ENCODE peak calls at places on chromosomes 11 and 22, in ten cellular contexts. T is A549, O is sigmoid colon, B is thyroid gland, N is transverse colon, G is GM12891, A is Peyer's patch, I is H1, Q is ovary, J is adrenal gland. L is an unnamed sample.

GRCh38 chr22:25564979-25565677 is 653 bp downstream of the GRK3 start:
- DNase-seq in I (peak; percentile 83), B (peak; percentile 43), N (peak; percentile 17), Q (peak; percentile 59), G (no peak), J (peak; percentile 39), T (peak; percentile 3), O (peak; percentile 70), A (peak; percentile 51), L (peak; percentile 62)

GRCh38 chr11:35747638-35748037 is 85.1 kb downstream of the TRIM44 start:
- DNase-seq in O (no peak), A (no peak), Q (no peak), T (no peak), I (no peak), B (no peak), J (no peak), G (no peak), N (no peak), L (no peak)

GRCh38 chr22:20533879-20534265 is 26.5 kb downstream of the MED15 start:
- DNase-seq in J (no peak), G (no peak), A (no peak), O (no peak), I (no peak), N (no peak), Q (no peak), B (no peak), T (no peak), L (no peak)

GRCh38 chr22:27903805-27904473 is 15.1 kb downstream of the PITPNB start:
- DNase-seq in I (no peak), O (no peak), G (no peak), J (no peak), Q (no peak), T (no peak), N (no peak), A (no peak), B (no peak), L (no peak)

GRCh38 chr11:119993732-119994131 is 144.2 kb downstream of the TRIM29 start:
- DNase-seq in J (no peak), N (peak; percentile 30), A (no peak), O (no peak), Q (no peak), B (no peak), T (no peak), G (no peak), I (no peak), L (no peak)

GRCh38 chr11:102047305-102047924 is at the start of gene CFAP300:
- DNase-seq in N (peak; percentile 85), I (peak; percentile 85), G (peak; percentile 24), J (peak; percentile 92), T (peak; percentile 86), O (peak; percentile 94), A (peak; percentile 23), Q (peak; percentile 95), B (peak; percentile 77), L (peak; percentile 4)

GRCh38 chr22:41578818-41579217 is 10.8 kb downstream of the PMM1 start:
- DNase-seq in O (no peak), N (no peak), J (no peak), G (no peak), Q (no peak), T (no peak), B (no peak), A (no peak), I (no peak), L (no peak)

GRCh38 chr22:43262990-43263644 is 76.2 kb upstream of the TTLL12 start:
- DNase-seq in O (no peak), A (peak; percentile 34), I (no peak), N (peak; percentile 33), T (no peak), J (no peak), B (no peak), Q (no peak), G (peak; percentile 57), L (peak; percentile 42)

GRCh38 chr22:17942721-17943120 is 81.6 kb downstream of the MICAL3 start:
- DNase-seq in G (no peak), N (no peak), B (no peak), Q (no peak), O (no peak), T (no peak), J (no peak), A (no peak), I (no peak), L (no peak)

GRCh38 chr22:17944205-17944725 is 80.1 kb downstream of the MICAL3 start:
- DNase-seq in A (no peak), J (no peak), O (no peak), T (no peak), I (no peak), G (no peak), Q (no peak), N (no peak), B (no peak), L (no peak)

GRCh38 chr22:17945156-17945850 is 79.1 kb downstream of the MICAL3 start:
- DNase-seq in J (peak; percentile 41), B (no peak), N (no peak), Q (no peak), I (no peak), G (no peak), O (no peak), A (no peak), T (no peak), L (no peak)

GRCh38 chr22:17941501-17942406 is 82.6 kb downstream of the MICAL3 start:
- DNase-seq in T (no peak), G (no peak), Q (no peak), A (no peak), O (no peak), B (peak; percentile 82), N (no peak), J (no peak), I (no peak), L (no peak)

DNA sequence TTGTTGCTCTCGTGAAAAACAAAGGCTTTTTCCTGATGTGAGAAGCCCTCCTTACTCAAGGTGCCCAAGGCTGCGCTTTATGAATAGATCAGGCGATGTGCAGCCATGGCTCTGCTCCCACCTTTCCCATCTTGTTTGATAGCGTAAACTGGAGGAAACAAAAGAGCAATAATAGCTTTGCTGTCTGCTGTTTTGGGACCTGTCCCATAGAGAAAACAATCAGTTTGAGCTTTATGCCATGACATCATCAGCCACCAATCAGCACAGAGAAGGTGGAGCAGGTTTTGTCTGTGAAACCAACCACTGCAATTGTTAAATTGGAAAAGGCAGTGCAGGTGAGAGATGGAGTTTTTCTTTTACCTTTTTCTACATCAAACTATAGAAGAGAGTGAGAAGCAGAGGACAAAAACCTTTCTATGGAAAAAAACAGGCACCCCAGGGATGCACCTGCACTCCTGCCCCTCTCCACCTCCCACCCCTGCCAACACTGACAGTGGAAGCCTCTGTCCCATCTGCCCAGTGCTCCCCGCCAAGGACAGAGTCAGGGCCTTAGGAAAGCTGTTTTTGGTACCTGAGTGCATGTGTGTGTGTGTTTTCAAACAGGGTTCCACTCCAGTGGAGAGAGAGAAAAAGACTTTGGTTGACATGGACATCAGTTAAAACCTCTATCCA is 80.7 kb downstream of the MICAL3 start:
- DNase-seq in A (no peak), G (no peak), Q (no peak), J (no peak), O (no peak), B (no peak), I (no peak), T (no peak), N (no peak), L (no peak)
- TF ChIP-seq POLR2A in A (no peak), G (no peak), Q (no peak), J (no peak), O (no peak), B (no peak), I (no peak), T (no peak), N (no peak), L (no peak)

GRCh38 chr11:62544521-62545436 is 1.8 kb downstream of the AHNAK start:
- DNase-seq in G (no peak), Q (no peak), N (peak; percentile 68), O (peak; percentile 69), B (no peak), I (no peak), A (peak; percentile 39), T (peak; percentile 49), J (no peak), L (peak; percentile 38)

GRCh38 chr11:62543680-62544444 is 2.7 kb downstream of the AHNAK start:
- DNase-seq in B (no peak), Q (no peak), T (no peak), I (no peak), A (no peak), G (no peak), N (no peak), O (peak; percentile 69), J (no peak), L (peak; percentile 29)

GRCh38 chr11:62546244-62546936 is at the start of gene AHNAK:
- DNase-seq in J (peak; percentile 81), T (peak; percentile 67), N (peak; percentile 92), I (peak; percentile 79), Q (peak; percentile 85), O (peak; percentile 94), G (no peak), B (peak; percentile 90), A (peak; percentile 77), L (peak; percentile 76)

GRCh38 chr11:62546937-62547625 is 475 bp upstream of the AHNAK start:
- DNase-seq in O (no peak), A (no peak), T (peak; percentile 66), J (no peak), B (peak; percentile 40), Q (peak; percentile 59), G (no peak), I (peak; percentile 67), N (peak; percentile 54), L (no peak)

GRCh38 chr11:62545437-62546243 is 966 bp downstream of the AHNAK start:
- DNase-seq in J (peak; percentile 92), O (peak; percentile 97), T (peak; percentile 89), G (no peak), Q (peak; percentile 98), B (peak; percentile 91), N (peak; percentile 93), I (peak; percentile 85), A (peak; percentile 55), L (peak; percentile 61)
- TF ChIP-seq POLR2A in J (peak; percentile 23), O (peak; percentile 56), T (peak; percentile 47), G (no peak), Q (peak; percentile 32), B (peak; percentile 61), N (no peak), I (no peak), A (peak; percentile 39), L (no peak)

DNA sequence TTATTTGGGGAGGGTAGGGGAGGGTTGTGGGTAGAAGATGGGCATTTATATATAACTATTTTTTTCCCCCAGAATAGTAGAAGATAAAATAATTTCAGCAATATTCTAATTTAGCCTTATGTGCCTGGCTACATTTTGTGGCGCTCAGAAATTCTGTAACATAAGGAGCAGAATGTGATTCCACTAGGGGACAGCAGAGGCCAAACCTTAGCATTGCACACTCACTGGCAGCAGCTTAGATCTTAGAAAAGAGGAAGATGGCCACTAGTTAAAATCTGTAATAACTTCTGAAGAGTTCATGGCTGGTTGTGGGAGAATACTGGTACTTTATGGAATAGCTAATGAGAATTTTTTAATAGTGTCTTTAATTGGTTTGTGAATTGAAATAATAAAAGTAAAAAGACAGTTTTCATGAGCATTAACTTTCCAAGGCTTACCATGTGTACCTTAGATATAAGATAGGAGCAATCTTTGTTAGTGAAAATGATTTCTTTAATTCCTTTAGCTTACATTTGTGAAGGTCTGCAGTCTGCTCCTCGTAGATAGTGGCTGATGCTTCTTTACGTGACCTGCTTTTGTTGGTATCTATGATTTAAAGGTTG is 33.1 kb downstream of the DDX10 start:
- DNase-seq in I (no peak), G (peak; percentile 29), N (peak; percentile 29), Q (peak; percentile 41), T (peak; percentile 38), B (peak; percentile 19), A (peak; percentile 22), O (no peak), J (peak; percentile 61), L (peak; percentile 67)
- TF ChIP-seq POLR2A in I (no peak), G (no peak), N (no peak), Q (no peak), T (no peak), B (no peak), A (no peak), O (no peak), J (no peak), L (no peak)

GRCh38 chr11:75547617-75548054 is 14.4 kb upstream of the SERPINH1 start:
- DNase-seq in G (no peak), J (peak; percentile 71), N (peak; percentile 72), O (peak; percentile 89), T (peak; percentile 89), A (peak; percentile 37), Q (peak; percentile 83), B (peak; percentile 81), I (peak; percentile 91), L (peak; percentile 72)
- TF ChIP-seq POLR2A in G (no peak), J (no peak), N (no peak), O (no peak), T (no peak), A (no peak), Q (no peak), B (no peak), I (peak; percentile 19), L (no peak)